ENCODE peak calls at places on chromosomes 12 and 14, in ten cellular contexts. Z is NAMALWA; U is astrocyte of the spinal cord; P is SIG-M5; S is SW480; X is ELR; R is tibial nerve; V is left cardiac atrium; G is activated CD4-positive, alpha-beta T cell treated with anti-CD3 and anti-CD28 coated beads for 48 hours; H is GM13977. B is an unnamed sample.

GRCh38 chr12:110403146-110403974 is at the start of gene ANAPC7:
- DNase-seq in V (peak; percentile 93), X (peak; percentile 93), P (peak; percentile 36), R (peak; percentile 74), S (peak; percentile 88), Z (peak; percentile 91), H (peak; percentile 90), G (peak; percentile 93), U (peak; percentile 93), B (peak; percentile 84)

GRCh38 chr12:78759387-78759786 is 105.2 kb upstream of the SYT1 start:
- DNase-seq in R (no peak), G (no peak), Z (no peak), P (no peak), U (peak; percentile 38), S (no peak), X (peak; percentile 40), H (no peak), V (no peak), B (peak; percentile 69)

GRCh38 chr14:104293231-104293841 is 154.9 kb downstream of the KIF26A start:
- DNase-seq in P (no peak), V (peak; percentile 3), H (no peak), S (no peak), X (no peak), U (no peak), G (no peak), R (no peak), Z (no peak), B (no peak)

GRCh38 chr14:69818760-69819191 is 21.7 kb upstream of the SLC10A1 start:
- DNase-seq in S (peak; percentile 66), V (peak; percentile 27), R (no peak), H (peak; percentile 74), Z (peak; percentile 79), P (no peak), G (peak; percentile 44), X (peak; percentile 72), U (peak; percentile 68), B (peak; percentile 33)

GRCh38 chr12:120686690-120687569 is at the start of gene MLEC:
- DNase-seq in X (peak; percentile 97), U (peak; percentile 98), V (peak; percentile 99), S (peak; percentile 97), Z (peak; percentile 98), G (peak; percentile 99), R (peak; percentile 99), P (peak; percentile 92), H (peak; percentile 99), B (peak; percentile 94)

GRCh38 chr14:31449971-31450610 is 7.2 kb downstream of the DTD2 start:
- DNase-seq in X (peak; percentile 67), U (peak; percentile 59), R (no peak), G (no peak), P (no peak), V (no peak), H (peak; percentile 36), S (peak; percentile 31), Z (peak; percentile 72), B (peak; percentile 65)

GRCh38 chr14:96698846-96699543 is 98.2 kb upstream of the VRK1 start:
- DNase-seq in Z (peak; percentile 14), R (no peak), X (no peak), S (no peak), H (peak; percentile 36), P (no peak), V (no peak), G (peak; percentile 35), U (no peak), B (no peak)

GRCh38 chr12:55925870-55926737 is 1.6 kb downstream of the PYM1 start:
- DNase-seq in H (no peak), U (no peak), V (no peak), G (peak; percentile 16), X (peak; percentile 18), Z (no peak), R (no peak), S (no peak), P (no peak), B (no peak)

GRCh38 chr14:32508281-32508680 is 179.2 kb downstream of the AKAP6 start:
- DNase-seq in X (no peak), R (no peak), V (no peak), U (peak; percentile 47), S (peak; percentile 11), P (no peak), Z (no peak), G (no peak), H (no peak), B (peak; percentile 55)

GRCh38 chr14:78567343-78567742 is 397.2 kb downstream of the NRXN3 start:
- DNase-seq in V (no peak), P (no peak), H (no peak), X (no peak), S (no peak), U (peak; percentile 34), R (no peak), G (no peak), Z (no peak), B (peak; percentile 34)

GRCh38 chr12:115468087-115468510 is 784.1 kb upstream of the TBX3 start:
- DNase-seq in Z (no peak), S (peak; percentile 5), X (peak; percentile 58), P (no peak), G (no peak), R (no peak), H (no peak), U (no peak), V (no peak), B (peak; percentile 12)

GRCh38 chr14:102182190-102182589 is 42.5 kb downstream of the WDR20 start:
- DNase-seq in P (no peak), Z (no peak), G (no peak), V (no peak), S (peak; percentile 53), X (peak; percentile 91), U (peak; percentile 57), R (no peak), H (no peak), B (peak; percentile 79)

GRCh38 chr12:87518508-87518907 is 510.7 kb downstream of the C12orf50 start:
- DNase-seq in H (no peak), S (no peak), R (no peak), Z (no peak), U (peak; percentile 16), G (no peak), X (peak; percentile 8), P (no peak), V (no peak), B (peak; percentile 38)

GRCh38 chr12:50059440-50060119 is 2.2 kb downstream of the ASIC1 start:
- DNase-seq in Z (no peak), S (no peak), P (peak; percentile 30), R (no peak), X (peak; percentile 47), H (no peak), V (no peak), G (peak; percentile 76), U (no peak), B (no peak)

GRCh38 chr12:120012067-120012621 is 23.1 kb downstream of the BICDL1 start:
- DNase-seq in S (peak; percentile 28), U (no peak), R (no peak), G (peak; percentile 83), X (peak; percentile 75), H (peak; percentile 84), P (no peak), Z (peak; percentile 83), V (no peak), B (peak; percentile 13)

GRCh38 chr12:94148841-94149780 is 734 bp downstream of the PLXNC1 start:
- DNase-seq in R (no peak), P (no peak), X (peak; percentile 46), U (no peak), S (peak; percentile 60), V (peak; percentile 44), Z (no peak), G (peak; percentile 46), H (peak; percentile 89), B (peak; percentile 49)

GRCh38 chr12:111271674-111272418 is 97.0 kb downstream of the PHETA1 start:
- DNase-seq in P (no peak), V (no peak), G (no peak), S (no peak), Z (peak; percentile 29), U (no peak), H (no peak), R (no peak), X (peak; percentile 33), B (no peak)

GRCh38 chr12:30164937-30165336 is 381.2 kb upstream of the TMTC1 start:
- DNase-seq in U (no peak), P (no peak), G (no peak), H (no peak), S (no peak), V (no peak), Z (no peak), X (no peak), R (no peak), B (no peak)

GRCh38 chr12:13962699-13963098 is 18.7 kb downstream of the GRIN2B start:
- DNase-seq in S (no peak), Z (peak; percentile 43), G (no peak), X (peak; percentile 10), V (no peak), H (no peak), R (no peak), P (no peak), U (no peak), B (no peak)

B was measured in fibroblast of lung.